ENCODE peak calls at places on chromosome 4, in four cellular contexts. M is IMR-90, O is uterus, I is endodermal cell. S is an unnamed sample.

GRCh38 chr4:54659213-54660144 is 1.7 kb downstream of the KIT start:
- DNase-seq in M (peak; percentile 30), O (no peak), I (peak; percentile 60), S (no peak)

GRCh38 chr4:6471303-6472007 is 959 bp downstream of the PPP2R2C start:
- DNase-seq in M (no peak), O (no peak), I (no peak), S (no peak)

GRCh38 chr4:163111588-163111987 is 55.1 kb downstream of the NAF1 start:
- DNase-seq in M (peak; percentile 26), O (no peak), I (no peak), S (no peak)

GRCh38 chr4:18689308-18689915 is 667.9 kb upstream of the LCORL start:
- DNase-seq in M (peak; percentile 66), O (peak; percentile 46), I (peak; percentile 88), S (peak; percentile 52)

GRCh38 chr4:141763373-141763772 is 127.0 kb downstream of the IL15 start:
- DNase-seq in M (no peak), O (no peak), I (no peak), S (no peak)

GRCh38 chr4:40848251-40848650 is 98.5 kb downstream of the NSUN7 start:
- DNase-seq in M (peak; percentile 16), O (no peak), I (peak; percentile 53), S (no peak)

GRCh38 chr4:8832130-8832930 is 39.3 kb downstream of the HMX1 start:
- DNase-seq in M (no peak), O (no peak), I (peak; percentile 36), S (no peak)

GRCh38 chr4:36152712-36153111 is 91.6 kb downstream of the ARAP2 start:
- DNase-seq in M (no peak), O (no peak), I (no peak), S (no peak)

GRCh38 chr4:102627831-102628523 is 126.8 kb downstream of the NFKB1 start:
- DNase-seq in M (peak; percentile 79), O (no peak), I (no peak), S (no peak)

GRCh38 chr4:93760284-93760683 is 68.3 kb upstream of the ATOH1 start:
- DNase-seq in M (no peak), O (no peak), I (no peak), S (no peak)

GRCh38 chr4:40321671-40322131 is 13.4 kb upstream of the CHRNA9 start:
- DNase-seq in M (peak; percentile 79), O (no peak), I (no peak), S (no peak)

GRCh38 chr4:120865985-120866384 is 56.5 kb downstream of the PRDM5 start:
- DNase-seq in M (peak; percentile 31), O (no peak), I (no peak), S (no peak)

GRCh38 chr4:10403633-10404445 is 53.4 kb downstream of the ZNF518B start:
- DNase-seq in M (peak; percentile 30), O (no peak), I (peak; percentile 67), S (no peak)

GRCh38 chr4:19508442-19508841 is 743.3 kb upstream of the SLIT2 start:
- DNase-seq in M (no peak), O (no peak), I (no peak), S (no peak)

GRCh38 chr4:146585761-146586333 is 52.8 kb upstream of the POU4F2 start:
- DNase-seq in M (peak; percentile 46), O (no peak), I (no peak), S (no peak)

GRCh38 chr4:151287409-151287808 is 10.4 kb downstream of the PRSS48 start:
- DNase-seq in M (no peak), O (no peak), I (no peak), S (no peak)

GRCh38 chr4:25900901-25901500 is 13.0 kb upstream of the SMIM20 start:
- DNase-seq in M (no peak), O (no peak), I (no peak), S (no peak)

DNA sequence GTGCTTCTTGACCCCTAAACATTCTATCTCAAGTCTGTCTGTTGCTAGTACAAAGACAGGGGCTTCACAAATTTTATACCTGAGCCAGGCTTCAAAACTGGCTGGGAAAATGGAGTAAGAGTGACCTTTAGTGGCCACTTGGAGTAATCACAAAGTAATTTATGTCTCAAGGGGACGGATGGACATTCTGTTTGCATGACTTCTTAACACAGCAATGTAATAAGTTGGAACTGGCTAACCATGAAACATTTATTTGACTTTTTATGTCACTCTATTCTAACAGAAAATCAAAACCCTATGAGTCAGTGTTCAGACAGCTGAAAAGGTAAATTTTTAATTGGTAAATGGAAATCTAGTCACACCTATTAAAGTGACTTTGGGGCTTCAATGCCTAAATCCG is 600.6 kb downstream of the ANKRD50 start:
- DNase-seq in M (peak; percentile 87), O (no peak), I (peak; percentile 61), S (peak; percentile 22)
- H3K27ac ChIP-seq in M (no peak overlapping the region), O (peak overlapping the region; percentile 2), I (no peak overlapping the region), S (no peak overlapping the region)

GRCh38 chr4:173213296-173213695 is 44.7 kb downstream of the GALNT7 start:
- DNase-seq in M (no peak), O (no peak), I (no peak), S (no peak)
- H3K4me3 ChIP-seq in M (no peak overlapping the region), O (no peak overlapping the region), I (no peak overlapping the region), S (no peak overlapping the region)

GRCh38 chr4:85951-86350 is 32.8 kb downstream of the ZNF595 start:
- DNase-seq in M (no peak), O (no peak), I (no peak), S (no peak)
- H3K36me3 ChIP-seq in M (peaks cover 13% of the 10 kb centered on the region), O (no peaks in the 10 kb centered on the region), I (peaks cover 64% of the 10 kb centered on the region), S (no peaks in the 10 kb centered on the region)

DNA sequence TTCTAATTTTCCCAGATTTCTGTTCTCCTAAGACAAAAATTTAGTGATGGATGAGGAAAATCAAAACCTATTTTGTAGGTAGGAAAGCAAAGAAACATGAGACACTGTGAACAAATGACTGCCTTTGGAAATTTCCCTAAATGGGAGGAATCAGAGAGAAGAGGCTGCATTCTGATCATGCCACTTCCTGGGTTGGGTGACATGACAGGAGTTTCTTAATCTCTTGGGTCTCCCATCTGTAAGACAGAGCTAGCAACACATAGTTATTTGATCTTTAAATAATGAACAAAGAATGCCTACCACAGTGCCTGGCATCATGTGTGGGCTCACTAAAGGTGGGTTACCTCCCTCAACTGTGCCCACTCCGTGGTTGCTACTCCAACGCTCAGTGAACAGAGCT is 57.1 kb downstream of the CCDC149 start:
- DNase-seq in M (no peak), O (no peak), I (no peak), S (no peak)
- H3K27ac ChIP-seq in M (no peak overlapping the region), O (no peak overlapping the region), I (no peak overlapping the region), S (no peak overlapping the region)